ENCODE peak calls at places on chromosomes 7 and 10, in seven cellular contexts. P is RCC 7860; J is astrocyte of the spinal cord; B is naive thymus-derived CD8-positive, alpha-beta T cell; W is renal cortical epithelial cell; V is WTC11; Z is HL-60. O is an unnamed sample.

GRCh38 chr7:156222611-156223010 is 410.3 kb upstream of the SHH start:
- DNase-seq in V (no peak), Z (no peak), B (no peak), P (no peak), W (no peak), J (no peak), O (peak)

GRCh38 chr7:155751409-155751808 is 60.9 kb downstream of the SHH start:
- DNase-seq in J (no peak), B (no peak), P (no peak), W (no peak), Z (no peak), V (no peak), O (no peak)

GRCh38 chr10:58335306-58336005 is 650 bp downstream of the UBE2D1 start:
- DNase-seq in W (peak), B (no peak), J (peak), Z (no peak), V (peak), P (peak), O (peak)

GRCh38 chr10:5684971-5685763 is 529 bp downstream of the TASOR2 start:
- DNase-seq in J (peak), W (peak), P (peak), Z (peak), B (peak), V (peak), O (peak)

GRCh38 chr10:77291596-77292505 is 345.8 kb downstream of the KCNMA1 start:
- DNase-seq in J (no peak), W (peak), P (peak), B (no peak), Z (no peak), V (no peak), O (no peak)

GRCh38 chr7:106870983-106871410 is 5.9 kb downstream of the PIK3CG start:
- DNase-seq in W (peak), B (no peak), P (no peak), J (peak), Z (no peak), V (no peak), O (no peak)

GRCh38 chr10:83862723-83863122 is 276.6 kb upstream of the GHITM start:
- DNase-seq in W (no peak), P (no peak), Z (no peak), J (no peak), B (no peak), V (no peak), O (no peak)

GRCh38 chr7:8481752-8482446 is 48.5 kb downstream of the NXPH1 start:
- DNase-seq in P (no peak), W (no peak), Z (no peak), V (peak), B (no peak), J (no peak), O (no peak)

GRCh38 chr10:102396251-102396650 is 746 bp downstream of the NFKB2 start:
- DNase-seq in B (no peak), P (no peak), W (no peak), J (no peak), Z (no peak), V (no peak), O (no peak)

GRCh38 chr7:44445986-44446671 is 44.3 kb downstream of the NUDCD3 start:
- DNase-seq in J (no peak), V (no peak), B (no peak), W (no peak), Z (no peak), P (no peak), O (no peak)

GRCh38 chr7:101162551-101163280 is 2.7 kb downstream of the VGF start:
- DNase-seq in W (no peak), J (peak), Z (no peak), B (no peak), P (peak), V (peak), O (peak)

GRCh38 chr10:84590794-84591193 is 262.4 kb downstream of the CCSER2 start:
- DNase-seq in B (no peak), J (no peak), Z (no peak), V (no peak), P (no peak), W (peak), O (no peak)

GRCh38 chr10:7184660-7185366 is 226.0 kb downstream of the SFMBT2 start:
- DNase-seq in J (no peak), W (no peak), Z (peak), P (no peak), B (peak), V (no peak), O (no peak)

GRCh38 chr7:22205631-22206030 is 151.3 kb downstream of the RAPGEF5 start:
- DNase-seq in P (no peak), J (no peak), Z (no peak), V (no peak), B (no peak), W (no peak), O (no peak)

GRCh38 chr10:131755200-131755599 is 145.6 kb upstream of the PPP2R2D start:
- DNase-seq in B (no peak), V (no peak), P (no peak), J (no peak), W (peak), Z (no peak), O (no peak)

GRCh38 chr10:11197266-11197712 is 179.6 kb downstream of the CELF2 start:
- DNase-seq in B (no peak), J (no peak), P (no peak), Z (peak), W (no peak), V (no peak), O (no peak)

GRCh38 chr10:78772083-78772482 is 296.7 kb upstream of the ZMIZ1 start:
- DNase-seq in P (no peak), B (no peak), J (no peak), V (no peak), Z (no peak), W (no peak), O (peak)

GRCh38 chr10:36448760-36449681 is 676.4 kb upstream of the ANKRD30A start:
- DNase-seq in B (no peak), W (peak), P (no peak), Z (no peak), J (peak), V (peak), O (peak)

GRCh38 chr10:6062101-6062771 is at the start of gene IL2RA:
- DNase-seq in J (no peak), P (no peak), W (no peak), V (no peak), B (peak), Z (no peak), O (peak)

GRCh38 chr7:97457054-97457453 is 274.8 kb upstream of the TAC1 start:
- DNase-seq in V (no peak), Z (no peak), P (no peak), B (no peak), W (no peak), J (no peak), O (no peak)

GRCh38 chr10:68124718-68125117 is 15.4 kb downstream of the MYPN start:
- DNase-seq in V (no peak), J (no peak), P (no peak), B (no peak), W (no peak), Z (no peak), O (no peak)

GRCh38 chr7:1114505-1114904 is 26.6 kb downstream of the GPER1 start:
- DNase-seq in Z (no peak), V (no peak), W (no peak), P (no peak), J (no peak), B (no peak), O (no peak)

GRCh38 chr10:62264126-62264525 is 4.5 kb downstream of the RTKN2 start:
- DNase-seq in J (no peak), W (no peak), V (no peak), P (no peak), B (no peak), Z (no peak), O (no peak)

GRCh38 chr10:28304032-28304571 is 1.2 kb upstream of the MPP7 start:
- DNase-seq in B (no peak), V (no peak), J (no peak), W (no peak), Z (no peak), P (no peak), O (no peak)

GRCh38 chr7:80640841-80641240 is 2.4 kb downstream of the CD36 start:
- DNase-seq in B (no peak), J (peak), W (peak), V (no peak), P (peak), Z (no peak), O (no peak)

GRCh38 chr7:5643280-5643679 is 138.2 kb downstream of the RNF216 start:
- DNase-seq in V (peak), Z (peak), J (peak), W (no peak), P (no peak), B (peak), O (peak)

GRCh38 chr7:6438427-6438826 is 9.3 kb downstream of the DAGLB start:
- DNase-seq in J (no peak), P (no peak), Z (no peak), V (no peak), B (no peak), W (no peak), O (no peak)

GRCh38 chr10:122139627-122140151 is 131.4 kb upstream of the BTBD16 start:
- DNase-seq in P (no peak), Z (no peak), J (no peak), B (no peak), W (no peak), V (no peak), O (no peak)

O was measured in endodermal cell.